ENCODE peak calls at places on chromosomes 11 and 22, in nine cellular contexts. I is transverse colon, A is uterus, Y is breast epithelium, G is right lobe of liver, Z is stomach, Q is adrenal gland, O is body of pancreas, J is sigmoid colon. R is an unnamed sample. For H3K9me3, the result is how much of the 10 kb centered on the place peaks cover.

GRCh38 chr11:6682591-6682935 is 577 bp downstream of the MRPL17 start:
- DNase-seq in I (no peak), G (no peak), A (no peak), Z (no peak), O (no peak), J (no peak), Q (no peak), Y (no peak), R (no peak)

GRCh38 chr22:46687045-46687444 is 51.0 kb downstream of the CERK start:
- DNase-seq in I (no peak), J (peak), Q (no peak), Z (no peak), G (peak), Y (no peak), O (no peak), A (no peak), R (no peak)

GRCh38 chr11:79043726-79044125 is 397.1 kb downstream of the TENM4 start:
- DNase-seq in A (no peak), O (no peak), Q (no peak), G (no peak), J (no peak), I (no peak), Z (no peak), Y (no peak), R (no peak)

GRCh38 chr22:25645266-25645665 is 80.8 kb downstream of the GRK3 start:
- DNase-seq in Z (no peak), I (no peak), J (no peak), Y (no peak), Q (no peak), O (no peak), A (no peak), G (no peak), R (no peak)

GRCh38 chr11:57425565-57426438 is 1.1 kb downstream of the SLC43A3 start:
- DNase-seq in Q (peak), O (peak), J (peak), Y (peak), Z (peak), A (peak), I (peak), G (peak), R (peak)

GRCh38 chr11:47468598-47469214 is 19.8 kb upstream of the RAPSN start:
- DNase-seq in Q (no peak), O (no peak), Z (no peak), Y (no peak), I (no peak), A (no peak), G (no peak), J (no peak), R (no peak)

GRCh38 chr11:32451808-32452207 is 16.5 kb upstream of the WT1 start:
- DNase-seq in G (no peak), O (peak), Q (no peak), I (no peak), Z (no peak), Y (no peak), A (peak), J (no peak), R (no peak)

GRCh38 chr11:68872216-68873003 is 30.7 kb upstream of the CPT1A start:
- DNase-seq in I (no peak), G (peak), Q (no peak), A (no peak), Z (no peak), O (no peak), Y (no peak), J (no peak), R (no peak)

GRCh38 chr11:121328967-121329653 is 36.5 kb downstream of the SC5D start:
- DNase-seq in I (no peak), G (no peak), Z (no peak), O (no peak), Y (no peak), A (no peak), J (no peak), Q (no peak), R (no peak)

GRCh38 chr11:73308963-73309960 is 1.2 kb downstream of the ARHGEF17 start:
- DNase-seq in Y (peak), I (peak), G (peak), A (peak), Q (peak), Z (peak), J (peak), O (peak), R (peak)

GRCh38 chr11:73306069-73306468 is 2.0 kb upstream of the ARHGEF17 start:
- DNase-seq in I (no peak), A (no peak), J (no peak), Q (no peak), Y (no peak), O (no peak), Z (no peak), G (no peak), R (no peak)

GRCh38 chr11:73306977-73307322 is 1.1 kb upstream of the ARHGEF17 start:
- DNase-seq in I (no peak), G (no peak), Z (no peak), A (no peak), J (no peak), O (no peak), Q (no peak), Y (no peak), R (no peak)

GRCh38 chr11:73308003-73308962 is at the start of gene ARHGEF17:
- DNase-seq in I (peak), O (peak), Y (peak), J (peak), G (peak), Z (peak), Q (no peak), A (peak), R (peak)

GRCh38 chr11:73307323-73308002 is 613 bp upstream of the ARHGEF17 start:
- DNase-seq in G (peak), J (peak), Q (peak), A (peak), O (peak), I (peak), Z (peak), Y (peak), R (peak)
- TF ChIP-seq POLR2A in G (no peak), J (peak), Q (no peak), A (peak), O (peak), I (peak), Z (no peak), Y (no peak), R (no peak)

GRCh38 chr11:77789061-77789730 is 31.3 kb downstream of the RSF1 start:
- DNase-seq in A (no peak), J (no peak), Z (no peak), Q (no peak), Y (no peak), O (no peak), I (no peak), G (no peak), R (peak)
- H3K9me3 ChIP-seq in A (under half), J (under half), Z (under half), Q (under half), Y (under half), O (under half), I (under half), G (under half), R (under half)

GRCh38 chr11:64245401-64245796 is 1.3 kb downstream of the PPP1R14B start:
- DNase-seq in Y (no peak), A (peak), Q (peak), O (peak), J (peak), G (no peak), Z (peak), I (peak), R (no peak)

GRCh38 chr11:64247729-64248531 is 1.2 kb upstream of the PPP1R14B start:
- DNase-seq in Y (no peak), J (no peak), Z (no peak), I (peak), Q (no peak), O (no peak), G (no peak), A (no peak), R (no peak)

GRCh38 chr11:64248578-64248977 is 1.8 kb upstream of the PPP1R14B start:
- DNase-seq in G (no peak), J (no peak), Q (no peak), I (peak), A (no peak), O (no peak), Y (no peak), Z (no peak), R (no peak)

GRCh38 chr11:64245797-64246623 is 733 bp downstream of the PPP1R14B start:
- DNase-seq in A (peak), G (no peak), J (peak), O (peak), I (peak), Y (peak), Z (peak), Q (peak), R (peak)

DNA sequence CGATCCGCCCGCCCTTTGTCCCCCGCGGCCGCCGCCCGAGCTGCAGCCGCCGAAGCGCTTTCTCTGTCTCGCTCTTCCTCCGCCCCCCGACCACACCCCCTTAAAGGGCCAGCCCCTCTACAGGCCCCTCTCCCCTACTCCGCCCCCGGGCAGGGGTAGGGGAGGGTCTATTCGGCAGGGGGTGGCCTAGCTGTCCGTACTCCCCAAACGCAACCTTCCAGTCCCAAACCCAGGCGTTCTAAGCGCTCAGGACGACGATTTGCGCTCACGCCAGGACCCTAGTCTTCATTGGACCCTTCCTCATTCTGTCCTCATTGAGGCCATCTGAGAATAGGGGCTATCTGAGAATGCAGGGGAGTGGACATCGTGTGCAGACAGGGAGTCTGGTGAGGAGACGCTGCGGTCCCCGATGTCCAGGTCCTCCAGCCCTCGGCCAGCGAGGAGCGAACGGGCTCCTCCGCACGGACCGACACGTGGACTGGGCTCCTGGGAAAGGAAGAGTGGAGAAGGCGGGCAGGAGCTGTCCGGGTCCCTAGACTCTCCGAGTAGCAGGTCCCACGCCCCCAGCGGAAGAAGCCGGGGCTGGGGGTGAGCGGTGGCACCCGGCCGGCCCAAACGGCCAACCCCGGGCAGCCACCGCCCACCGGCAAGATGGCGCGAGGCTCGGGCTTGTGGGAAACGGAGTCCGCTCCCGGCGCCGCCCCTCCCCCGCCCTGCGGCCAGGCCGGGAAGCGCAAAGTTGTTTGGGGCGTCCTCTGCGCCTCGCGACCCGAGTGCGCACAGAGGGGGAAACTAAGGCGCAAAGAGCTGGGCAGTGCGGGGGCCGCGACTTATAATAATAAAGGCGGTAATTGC is at the start of gene PPP1R14B:
- DNase-seq in Q (peak), I (peak), J (peak), Z (peak), Y (peak), O (peak), G (peak), A (peak), R (peak)
- TF ChIP-seq POLR2A in Q (no peak), I (peak), J (no peak), Z (no peak), Y (no peak), O (peak), G (peak), A (no peak), R (peak)

GRCh38 chr11:125987066-125987641 is 41.3 kb downstream of the VSIG10L2 start:
- DNase-seq in I (no peak), Q (no peak), Z (no peak), Y (no peak), O (no peak), J (no peak), G (no peak), A (no peak), R (no peak)
- H3K9me3 ChIP-seq in I (under half), Q (under half), Z (under half), Y (under half), O (under half), J (under half), G (under half), A (under half), R (under half)

DNA sequence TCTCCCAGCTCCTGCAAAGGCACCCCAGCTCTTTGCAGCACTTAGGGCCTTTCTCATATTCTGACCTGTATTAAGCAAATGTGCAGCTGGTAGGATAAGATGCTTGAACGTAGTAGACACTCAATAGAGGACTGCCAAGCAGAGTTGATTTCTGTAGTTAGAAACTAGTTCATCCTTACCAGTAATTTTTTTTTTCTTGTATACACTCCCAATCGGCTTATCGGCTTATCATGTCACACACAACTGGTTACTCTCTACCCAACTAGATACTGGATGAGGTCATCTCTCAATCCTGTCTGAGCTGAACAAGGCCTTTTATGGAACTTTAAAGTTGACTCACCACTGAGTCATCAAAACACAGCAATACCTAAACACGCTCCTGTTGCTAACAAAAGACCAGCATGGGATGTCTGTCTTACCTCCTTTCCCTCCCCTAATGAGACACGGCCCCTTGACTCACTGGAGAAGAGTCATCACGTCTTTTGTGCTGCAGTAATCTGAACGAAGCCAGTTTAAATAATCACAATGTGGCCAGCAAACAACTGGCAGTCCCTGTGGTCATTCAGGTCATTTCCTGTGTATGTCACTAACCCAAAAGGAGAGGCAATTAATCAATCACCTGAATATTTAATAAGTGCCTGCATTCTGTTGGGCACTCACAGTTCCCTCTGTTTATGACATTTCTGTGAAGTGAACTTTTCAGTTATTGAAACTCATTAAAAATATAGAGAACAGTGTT is 7.5 kb upstream of the WEE1 start:
- DNase-seq in J (peak), O (peak), G (no peak), Q (peak), I (peak), A (peak), Z (peak), Y (peak), R (peak)
- TF ChIP-seq POLR2A in J (no peak), O (peak), G (peak), Q (no peak), I (peak), A (peak), Z (peak), Y (no peak), R (no peak)

DNA sequence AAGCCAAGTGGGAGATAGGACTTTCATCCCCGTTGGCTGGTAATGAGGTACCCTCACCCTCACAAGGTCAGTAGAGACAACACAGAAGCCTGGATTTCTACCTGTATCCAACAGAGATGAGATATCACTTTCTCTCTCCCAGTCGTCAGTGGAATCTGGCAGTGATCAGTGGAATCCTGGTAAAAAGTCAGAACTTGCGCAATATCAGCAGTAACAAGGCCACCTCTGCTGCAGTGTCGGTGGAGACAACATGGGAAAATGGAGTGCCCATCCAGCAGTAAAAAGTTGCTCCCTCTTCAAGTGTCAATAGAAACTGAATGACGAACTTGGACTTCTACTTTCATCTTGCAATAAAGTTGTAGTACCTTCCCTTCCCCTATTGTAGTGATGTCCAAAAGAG is 615.9 kb downstream of the ETS1 start:
- DNase-seq in O (no peak), J (no peak), G (no peak), Q (no peak), I (no peak), Y (no peak), Z (no peak), A (no peak), R (no peak)
- H3K9me3 ChIP-seq in O (under half), J (under half), G (under half), Q (under half), I (under half), Y (under half), Z (under half), A (under half), R (under half)

GRCh38 chr22:37219534-37219933 is 7.3 kb upstream of the SSTR3 start:
- DNase-seq in Y (no peak), I (no peak), G (no peak), O (no peak), Q (no peak), J (no peak), Z (no peak), A (no peak), R (no peak)
- TF ChIP-seq POLR2A in Y (no peak), I (no peak), G (no peak), O (no peak), Q (no peak), J (no peak), Z (no peak), A (no peak), R (no peak)

GRCh38 chr22:47836957-47837356 is 1074.5 kb downstream of the TBC1D22A start:
- DNase-seq in O (no peak), A (no peak), Z (no peak), G (no peak), J (no peak), Y (no peak), I (no peak), Q (peak), R (no peak)
- H3K9me3 ChIP-seq in O (under half), A (under half), Z (under half), G (under half), J (under half), Y (under half), I (under half), Q (under half), R (under half)

GRCh38 chr11:58577441-58578135 is 1.3 kb upstream of the ZFP91 start:
- DNase-seq in Q (peak), J (peak), Y (no peak), O (peak), G (peak), I (peak), A (no peak), Z (peak), R (peak)

GRCh38 chr11:58573451-58574104 is 2.1 kb downstream of the LPXN start:
- DNase-seq in A (peak), Z (no peak), Q (peak), I (no peak), J (peak), O (peak), G (no peak), Y (no peak), R (no peak)

GRCh38 chr11:58574851-58575250 is 805 bp downstream of the LPXN start:
- DNase-seq in O (no peak), I (no peak), A (no peak), Y (no peak), Z (no peak), Q (no peak), J (no peak), G (no peak), R (no peak)

GRCh38 chr11:58576792-58577440 is 1.3 kb upstream of the LPXN start:
- DNase-seq in G (no peak), J (peak), Z (no peak), O (no peak), I (no peak), Y (no peak), A (no peak), Q (no peak), R (no peak)

DNA sequence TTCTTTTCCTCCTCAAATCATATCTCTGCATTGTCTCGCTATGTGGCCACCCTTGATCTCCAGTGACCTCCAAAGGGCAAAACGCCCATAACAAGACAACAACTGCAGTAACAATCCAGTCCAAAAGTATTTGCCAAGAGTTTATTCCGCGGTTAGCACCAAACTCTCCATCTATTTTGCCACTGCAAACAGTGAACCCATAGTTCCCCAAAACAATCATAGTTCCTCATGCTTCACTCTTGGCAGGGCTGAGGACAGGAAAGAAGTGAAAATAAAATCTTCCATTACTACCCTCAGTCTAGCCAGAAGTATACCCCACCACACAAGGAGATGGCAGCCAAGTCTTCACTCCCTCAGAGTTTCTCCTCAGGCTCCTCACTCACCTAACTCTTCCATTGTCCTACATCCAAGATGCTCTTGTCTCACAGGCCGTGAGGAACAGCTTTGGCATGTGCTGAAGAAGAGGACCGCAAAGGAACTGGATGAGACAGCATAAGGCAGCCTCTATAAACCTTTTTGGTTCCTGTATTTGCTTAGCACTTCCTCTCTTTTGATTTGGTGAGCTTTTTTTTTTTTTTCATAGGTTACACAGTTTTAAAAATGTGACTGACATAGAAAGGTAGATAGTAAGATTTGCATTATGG is at the start of gene LPXN:
- DNase-seq in Y (peak), Z (no peak), J (no peak), A (no peak), G (no peak), O (peak), Q (no peak), I (peak), R (peak)
- TF ChIP-seq POLR2A in Y (no peak), Z (no peak), J (no peak), A (no peak), G (no peak), O (no peak), Q (no peak), I (peak), R (no peak)

R was measured in upper lobe of left lung.